ENCODE peak calls at places on chromosomes 13 and 19, in six cellular contexts. V, D, Q, N, A and X are unnamed samples.

GRCh38 chr13:102825921-102826706 is 19.7 kb upstream of the ERCC5 start:
- DNase-seq in V (no peak), D (peak), Q (no peak), N (no peak), A (peak), X (no peak)

GRCh38 chr19:51101171-51101865 is 6.9 kb downstream of the CTU1 start:
- DNase-seq in V (no peak), D (no peak), Q (no peak), N (no peak), A (no peak), X (no peak)

GRCh38 chr13:105428816-105429215 is 1106.6 kb downstream of the EFNB2 start:
- DNase-seq in V (no peak), D (peak), Q (no peak), N (no peak), A (no peak), X (no peak)

GRCh38 chr13:76597868-76598267 is 288.3 kb downstream of the KCTD12 start:
- DNase-seq in V (no peak), D (no peak), Q (no peak), N (peak), A (no peak), X (no peak)

GRCh38 chr19:18663940-18664530 is 19.4 kb upstream of the CRTC1 start:
- DNase-seq in V (no peak), D (no peak), Q (no peak), N (no peak), A (no peak), X (no peak)

GRCh38 chr19:42401365-42402303 is 11.5 kb upstream of the CNFN start:
- DNase-seq in V (peak), D (peak), Q (peak), N (peak), A (peak), X (peak)

GRCh38 chr19:38386968-38387549 is 775 bp downstream of the GGN start:
- DNase-seq in V (no peak), D (no peak), Q (no peak), N (no peak), A (no peak), X (no peak)

GRCh38 chr19:51572908-51573307 is 1.8 kb downstream of the ZNF175 start:
- DNase-seq in V (no peak), D (peak), Q (no peak), N (no peak), A (peak), X (no peak)

GRCh38 chr19:42092350-42092749 is 16.4 kb downstream of the ZNF574 start:
- DNase-seq in V (peak), D (peak), Q (no peak), N (peak), A (peak), X (no peak)